ENCODE peak calls at places on chromosomes 12 and 14, in seven cellular contexts. One of them, this sample, is unnamed.

GRCh38 chr12:57545809-57546437 is 1.1 kb downstream of the DCTN2 start:
- DNase-seq in HCT116: no peak
- DNase-seq in cardiac muscle cell: no peak
- DNase-seq in thoracic aorta: no peak
- DNase-seq in AG04449: no peak
- DNase-seq in fibroblast of lung: no peak
- DNase-seq in neural crest cell: no peak
- DNase-seq in this sample: no peak

GRCh38 chr12:10301103-10301502 is 6.6 kb upstream of the KLRD1 start:
- DNase-seq in HCT116: no peak
- DNase-seq in cardiac muscle cell: no peak
- DNase-seq in thoracic aorta: no peak
- DNase-seq in AG04449: no peak
- DNase-seq in fibroblast of lung: no peak
- DNase-seq in neural crest cell: no peak
- DNase-seq in this sample: no peak

GRCh38 chr12:6345319-6346071 is 3.6 kb upstream of the TNFRSF1A start:
- DNase-seq in HCT116: peak
- DNase-seq in cardiac muscle cell: peak
- DNase-seq in thoracic aorta: peak
- DNase-seq in AG04449: peak
- DNase-seq in fibroblast of lung: peak
- DNase-seq in neural crest cell: no peak
- DNase-seq in this sample: no peak

GRCh38 chr12:6840428-6841138 is at the start of gene GNB3:
- DNase-seq in HCT116: no peak
- DNase-seq in cardiac muscle cell: no peak
- DNase-seq in thoracic aorta: no peak
- DNase-seq in AG04449: no peak
- DNase-seq in fibroblast of lung: no peak
- DNase-seq in neural crest cell: no peak
- DNase-seq in this sample: no peak

GRCh38 chr12:110379201-110379600 is 24.3 kb downstream of the ANAPC7 start:
- DNase-seq in HCT116: no peak
- DNase-seq in cardiac muscle cell: no peak
- DNase-seq in thoracic aorta: no peak
- DNase-seq in AG04449: no peak
- DNase-seq in fibroblast of lung: no peak
- DNase-seq in neural crest cell: no peak
- DNase-seq in this sample: no peak

GRCh38 chr12:100987552-100988277 is 193.1 kb downstream of the ANO4 start:
- DNase-seq in HCT116: peak
- DNase-seq in cardiac muscle cell: peak
- DNase-seq in thoracic aorta: no peak
- DNase-seq in AG04449: no peak
- DNase-seq in fibroblast of lung: peak
- DNase-seq in neural crest cell: peak
- DNase-seq in this sample: peak

GRCh38 chr12:50960130-50960529 is 7.8 kb downstream of the HIGD1C start:
- DNase-seq in HCT116: no peak
- DNase-seq in cardiac muscle cell: peak
- DNase-seq in thoracic aorta: no peak
- DNase-seq in AG04449: no peak
- DNase-seq in fibroblast of lung: no peak
- DNase-seq in neural crest cell: no peak
- DNase-seq in this sample: no peak

GRCh38 chr12:3138896-3139590 is 61.9 kb downstream of the TSPAN9 start:
- DNase-seq in HCT116: no peak
- DNase-seq in cardiac muscle cell: no peak
- DNase-seq in thoracic aorta: no peak
- DNase-seq in AG04449: no peak
- DNase-seq in fibroblast of lung: no peak
- DNase-seq in neural crest cell: no peak
- DNase-seq in this sample: no peak

GRCh38 chr12:48001426-48002178 is 2.7 kb downstream of the COL2A1 start:
- DNase-seq in HCT116: peak
- DNase-seq in cardiac muscle cell: peak
- DNase-seq in thoracic aorta: no peak
- DNase-seq in AG04449: no peak
- DNase-seq in fibroblast of lung: peak
- DNase-seq in neural crest cell: peak
- DNase-seq in this sample: peak

GRCh38 chr12:67483871-67484554 is 164.5 kb upstream of the DYRK2 start:
- DNase-seq in HCT116: no peak
- DNase-seq in cardiac muscle cell: no peak
- DNase-seq in thoracic aorta: no peak
- DNase-seq in AG04449: no peak
- DNase-seq in fibroblast of lung: no peak
- DNase-seq in neural crest cell: no peak
- DNase-seq in this sample: no peak

GRCh38 chr12:111304642-111305071 is 64.2 kb downstream of the PHETA1 start:
- DNase-seq in HCT116: peak
- DNase-seq in cardiac muscle cell: no peak
- DNase-seq in thoracic aorta: no peak
- DNase-seq in AG04449: no peak
- DNase-seq in fibroblast of lung: peak
- DNase-seq in neural crest cell: no peak
- DNase-seq in this sample: peak

GRCh38 chr14:100529561-100530031 is 57.6 kb downstream of the BEGAIN start:
- DNase-seq in HCT116: no peak
- DNase-seq in cardiac muscle cell: no peak
- DNase-seq in thoracic aorta: no peak
- DNase-seq in AG04449: no peak
- DNase-seq in fibroblast of lung: no peak
- DNase-seq in neural crest cell: no peak
- DNase-seq in this sample: no peak

GRCh38 chr12:39912211-39912980 is 193.5 kb downstream of the SLC2A13 start:
- DNase-seq in HCT116: no peak
- DNase-seq in cardiac muscle cell: no peak
- DNase-seq in thoracic aorta: no peak
- DNase-seq in AG04449: no peak
- DNase-seq in fibroblast of lung: no peak
- DNase-seq in neural crest cell: no peak
- DNase-seq in this sample: no peak

GRCh38 chr12:88153959-88154358 is 11.9 kb downstream of the TMTC3 start:
- DNase-seq in HCT116: peak
- DNase-seq in cardiac muscle cell: peak
- DNase-seq in thoracic aorta: no peak
- DNase-seq in AG04449: no peak
- DNase-seq in fibroblast of lung: peak
- DNase-seq in neural crest cell: no peak
- DNase-seq in this sample: no peak

GRCh38 chr14:61421212-61421923 is 100.0 kb downstream of the PRKCH start:
- DNase-seq in HCT116: no peak
- DNase-seq in cardiac muscle cell: no peak
- DNase-seq in thoracic aorta: no peak
- DNase-seq in AG04449: no peak
- DNase-seq in fibroblast of lung: peak
- DNase-seq in neural crest cell: no peak
- DNase-seq in this sample: no peak

GRCh38 chr12:52029686-52030085 is 21.6 kb upstream of the NR4A1 start:
- DNase-seq in HCT116: no peak
- DNase-seq in cardiac muscle cell: peak
- DNase-seq in thoracic aorta: no peak
- DNase-seq in AG04449: no peak
- DNase-seq in fibroblast of lung: no peak
- DNase-seq in neural crest cell: no peak
- DNase-seq in this sample: no peak

GRCh38 chr12:112122823-112123690 is 2.3 kb upstream of the TRAFD1 start:
- DNase-seq in HCT116: no peak
- DNase-seq in cardiac muscle cell: peak
- DNase-seq in thoracic aorta: no peak
- DNase-seq in AG04449: no peak
- DNase-seq in fibroblast of lung: peak
- DNase-seq in neural crest cell: no peak
- DNase-seq in this sample: no peak

GRCh38 chr14:102155150-102155549 is 15.5 kb downstream of the WDR20 start:
- DNase-seq in HCT116: no peak
- DNase-seq in cardiac muscle cell: peak
- DNase-seq in thoracic aorta: no peak
- DNase-seq in AG04449: no peak
- DNase-seq in fibroblast of lung: peak
- DNase-seq in neural crest cell: no peak
- DNase-seq in this sample: no peak

GRCh38 chr12:64446295-64446694 is 5.6 kb upstream of the TBK1 start:
- DNase-seq in HCT116: no peak
- DNase-seq in cardiac muscle cell: no peak
- DNase-seq in thoracic aorta: no peak
- DNase-seq in AG04449: no peak
- DNase-seq in fibroblast of lung: no peak
- DNase-seq in neural crest cell: no peak
- DNase-seq in this sample: no peak

GRCh38 chr12:47207005-47207717 is 127.4 kb upstream of the AMIGO2 start:
- DNase-seq in HCT116: no peak
- DNase-seq in cardiac muscle cell: no peak
- DNase-seq in thoracic aorta: no peak
- DNase-seq in AG04449: no peak
- DNase-seq in fibroblast of lung: no peak
- DNase-seq in neural crest cell: no peak
- DNase-seq in this sample: no peak

GRCh38 chr14:96693252-96693820 is 103.8 kb upstream of the VRK1 start:
- DNase-seq in HCT116: no peak
- DNase-seq in cardiac muscle cell: no peak
- DNase-seq in thoracic aorta: no peak
- DNase-seq in AG04449: no peak
- DNase-seq in fibroblast of lung: no peak
- DNase-seq in neural crest cell: no peak
- DNase-seq in this sample: no peak

GRCh38 chr14:30786701-30787100 is 87.7 kb upstream of the COCH start:
- DNase-seq in HCT116: no peak
- DNase-seq in cardiac muscle cell: no peak
- DNase-seq in thoracic aorta: no peak
- DNase-seq in AG04449: no peak
- DNase-seq in fibroblast of lung: no peak
- DNase-seq in neural crest cell: no peak
- DNase-seq in this sample: no peak

GRCh38 chr14:55288439-55288838 is 17.2 kb downstream of the FBXO34 start:
- DNase-seq in HCT116: no peak
- DNase-seq in cardiac muscle cell: no peak
- DNase-seq in thoracic aorta: no peak
- DNase-seq in AG04449: no peak
- DNase-seq in fibroblast of lung: no peak
- DNase-seq in neural crest cell: no peak
- DNase-seq in this sample: no peak

GRCh38 chr14:59632381-59632780 is 55.8 kb upstream of the CCDC175 start:
- DNase-seq in HCT116: peak
- DNase-seq in cardiac muscle cell: peak
- DNase-seq in thoracic aorta: no peak
- DNase-seq in AG04449: no peak
- DNase-seq in fibroblast of lung: peak
- DNase-seq in neural crest cell: peak
- DNase-seq in this sample: peak

GRCh38 chr12:111758120-111758561 is 8.6 kb upstream of the ALDH2 start:
- DNase-seq in HCT116: no peak
- DNase-seq in cardiac muscle cell: no peak
- DNase-seq in thoracic aorta: no peak
- DNase-seq in AG04449: no peak
- DNase-seq in fibroblast of lung: no peak
- DNase-seq in neural crest cell: no peak
- DNase-seq in this sample: no peak

GRCh38 chr14:67187210-67187609 is 2.0 kb upstream of the GARIN2 start:
- DNase-seq in HCT116: peak
- DNase-seq in cardiac muscle cell: peak
- DNase-seq in thoracic aorta: no peak
- DNase-seq in AG04449: peak
- DNase-seq in fibroblast of lung: peak
- DNase-seq in neural crest cell: no peak
- DNase-seq in this sample: no peak

GRCh38 chr14:58829594-58829993 is 191.8 kb downstream of the DACT1 start:
- DNase-seq in HCT116: no peak
- DNase-seq in cardiac muscle cell: no peak
- DNase-seq in thoracic aorta: no peak
- DNase-seq in AG04449: no peak
- DNase-seq in fibroblast of lung: peak
- DNase-seq in neural crest cell: no peak
- DNase-seq in this sample: no peak

DNA sequence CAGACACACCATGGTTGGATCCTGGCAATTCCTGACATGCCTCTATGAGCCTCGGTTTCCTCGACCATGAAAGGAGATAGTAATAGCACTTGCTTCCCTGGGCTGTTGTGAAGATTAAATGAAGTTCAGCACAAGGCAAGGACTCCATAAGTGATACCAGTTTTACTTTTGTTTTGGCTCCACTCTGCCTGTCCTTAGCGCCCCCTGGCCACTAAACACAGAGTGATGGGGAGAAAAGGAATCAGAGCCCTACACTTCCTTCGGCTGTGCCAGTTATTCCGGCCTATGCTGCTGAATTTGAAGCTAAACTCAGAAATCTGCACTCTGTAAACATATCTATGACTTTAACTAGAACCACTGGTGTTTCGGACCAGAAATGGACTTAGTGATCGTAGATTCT is 173.8 kb downstream of the C12orf75 start:
- DNase-seq in HCT116: no peak
- DNase-seq in cardiac muscle cell: no peak
- DNase-seq in thoracic aorta: no peak
- DNase-seq in AG04449: no peak
- DNase-seq in fibroblast of lung: no peak
- DNase-seq in neural crest cell: no peak
- DNase-seq in this sample: no peak
- TF ChIP-seq CTCF in HCT116: peak
- TF ChIP-seq CTCF in cardiac muscle cell: no peak
- TF ChIP-seq CTCF in thoracic aorta: no peak
- TF ChIP-seq CTCF in AG04449: no peak
- TF ChIP-seq CTCF in fibroblast of lung: no peak
- TF ChIP-seq CTCF in neural crest cell: no peak
- TF ChIP-seq CTCF in this sample: no peak

GRCh38 chr14:36070056-36071043 is 106.2 kb downstream of the PTCSC3 start:
- DNase-seq in HCT116: peak
- DNase-seq in cardiac muscle cell: peak
- DNase-seq in thoracic aorta: no peak
- DNase-seq in AG04449: peak
- DNase-seq in fibroblast of lung: peak
- DNase-seq in neural crest cell: peak
- DNase-seq in this sample: peak
- TF ChIP-seq CTCF in HCT116: peak
- TF ChIP-seq CTCF in cardiac muscle cell: peak
- TF ChIP-seq CTCF in thoracic aorta: no peak
- TF ChIP-seq CTCF in AG04449: peak
- TF ChIP-seq CTCF in fibroblast of lung: peak
- TF ChIP-seq CTCF in neural crest cell: peak
- TF ChIP-seq CTCF in this sample: peak

DNA sequence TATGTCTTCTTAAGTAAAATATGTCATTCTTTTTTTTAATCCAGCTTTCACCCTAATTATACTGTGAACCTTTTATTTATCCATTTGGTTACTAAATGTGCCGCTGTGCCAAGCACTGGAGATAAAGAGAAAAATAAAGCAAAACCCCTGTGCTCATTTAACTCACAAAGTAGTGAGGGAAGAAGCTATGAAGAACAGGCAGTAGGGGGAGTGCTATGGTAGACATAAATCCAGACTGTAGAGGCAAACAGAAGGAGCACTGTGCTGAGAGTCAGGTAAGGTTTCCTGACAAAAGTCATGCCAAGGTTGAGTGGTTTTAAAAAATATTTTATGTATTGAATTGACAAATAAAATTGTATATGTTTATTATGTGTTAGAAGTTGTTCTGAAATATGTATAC is 188.5 kb upstream of the SYT10 start:
- DNase-seq in HCT116: no peak
- DNase-seq in cardiac muscle cell: no peak
- DNase-seq in thoracic aorta: no peak
- DNase-seq in AG04449: no peak
- DNase-seq in fibroblast of lung: no peak
- DNase-seq in neural crest cell: no peak
- DNase-seq in this sample: no peak
- TF ChIP-seq CTCF in HCT116: no peak
- TF ChIP-seq CTCF in cardiac muscle cell: no peak
- TF ChIP-seq CTCF in thoracic aorta: no peak
- TF ChIP-seq CTCF in AG04449: no peak
- TF ChIP-seq CTCF in fibroblast of lung: no peak
- TF ChIP-seq CTCF in neural crest cell: no peak
- TF ChIP-seq CTCF in this sample: no peak

GRCh38 chr14:45531022-45531421 is 278.0 kb upstream of the MIS18BP1 start:
- DNase-seq in HCT116: no peak
- DNase-seq in cardiac muscle cell: no peak
- DNase-seq in thoracic aorta: no peak
- DNase-seq in AG04449: no peak
- DNase-seq in fibroblast of lung: no peak
- DNase-seq in neural crest cell: no peak
- DNase-seq in this sample: no peak
- TF ChIP-seq CTCF in HCT116: no peak
- TF ChIP-seq CTCF in cardiac muscle cell: no peak
- TF ChIP-seq CTCF in thoracic aorta: no peak
- TF ChIP-seq CTCF in AG04449: no peak
- TF ChIP-seq CTCF in fibroblast of lung: no peak
- TF ChIP-seq CTCF in neural crest cell: no peak
- TF ChIP-seq CTCF in this sample: no peak

This sample was measured in endothelial cell.